ENCODE peak calls at places on chromosomes 3 and 15, in eight cellular contexts. J is sigmoid colon, Y is OCI-LY7, R is HCT116, Z is right lobe of liver, A is colonic mucosa, S is NT2/D1, O is aorta. E is an unnamed sample.

GRCh38 chr3:172607305-172608121 is 84.3 kb upstream of the TNFSF10 start:
- DNase-seq in S (peak; percentile 72), A (no peak), Z (no peak), J (no peak), O (no peak), Y (no peak), R (no peak), E (peak; percentile 21)

GRCh38 chr3:99317196-99317595 is 321.2 kb upstream of the COL8A1 start:
- DNase-seq in S (no peak), O (no peak), A (no peak), Y (no peak), R (no peak), J (no peak), Z (no peak), E (no peak)

GRCh38 chr15:74252291-74253080 is 16.4 kb downstream of the CCDC33 start:
- DNase-seq in J (no peak), S (no peak), Z (no peak), R (no peak), Y (no peak), A (no peak), O (no peak), E (no peak)

GRCh38 chr3:117035785-117036184 is 326.2 kb downstream of the TUSC7 start:
- DNase-seq in O (no peak), Y (no peak), S (no peak), Z (no peak), A (peak; percentile 20), J (peak; percentile 72), R (no peak), E (no peak)

GRCh38 chr3:123818921-123819429 is 65.2 kb downstream of the MYLK start:
- DNase-seq in A (no peak), R (no peak), J (no peak), S (no peak), Z (no peak), O (no peak), Y (no peak), E (no peak)

GRCh38 chr3:8442993-8443670 is 58.5 kb upstream of the LMCD1 start:
- DNase-seq in Y (no peak), Z (no peak), S (no peak), R (no peak), J (no peak), A (no peak), O (no peak), E (no peak)

GRCh38 chr15:77819841-77820728 is 187.4 kb upstream of the LINGO1 start:
- DNase-seq in R (peak; percentile 38), Y (no peak), J (no peak), O (no peak), S (no peak), Z (no peak), A (peak; percentile 29), E (peak; percentile 68)

GRCh38 chr3:143337387-143337786 is 217.8 kb downstream of the CHST2 start:
- DNase-seq in R (no peak), Y (no peak), O (no peak), S (no peak), Z (no peak), A (no peak), J (no peak), E (no peak)

GRCh38 chr15:68829068-68829467 is 8.4 kb upstream of the ANP32A start:
- DNase-seq in R (no peak), O (no peak), A (no peak), Y (peak; percentile 79), Z (no peak), S (no peak), J (no peak), E (peak; percentile 69)

GRCh38 chr3:192188218-192188835 is 539.0 kb downstream of the FGF12 start:
- DNase-seq in Z (peak; percentile 62), O (peak; percentile 81), R (peak; percentile 47), Y (peak; percentile 79), J (no peak), A (peak; percentile 40), S (peak; percentile 39), E (peak; percentile 78)

GRCh38 chr15:25090073-25090733 is 135.4 kb downstream of the SNRPN start:
- DNase-seq in J (no peak), Z (peak; percentile 13), Y (no peak), R (no peak), S (no peak), O (no peak), A (no peak), E (no peak)
- H3K9me3 ChIP-seq in J (peaks cover 15% of the 10 kb centered on the region), Z (no peaks in the 10 kb centered on the region), Y (no peaks in the 10 kb centered on the region), R (peaks cover 13% of the 10 kb centered on the region), S (no peaks in the 10 kb centered on the region), O (peaks cover 20% of the 10 kb centered on the region), A (peaks cover 4% of the 10 kb centered on the region), E (no peaks in the 10 kb centered on the region)

GRCh38 chr3:180408654-180409053 is 193.3 kb upstream of the TTC14 start:
- DNase-seq in S (no peak), A (no peak), R (no peak), Y (no peak), Z (no peak), O (no peak), J (no peak), E (no peak)
- H3K4me3 ChIP-seq in S (no peak overlapping the region), A (no peak overlapping the region), R (no peak overlapping the region), Y (no peak overlapping the region), Z (no peak overlapping the region), O (no peak overlapping the region), J (no peak overlapping the region), E (no peak overlapping the region)

DNA sequence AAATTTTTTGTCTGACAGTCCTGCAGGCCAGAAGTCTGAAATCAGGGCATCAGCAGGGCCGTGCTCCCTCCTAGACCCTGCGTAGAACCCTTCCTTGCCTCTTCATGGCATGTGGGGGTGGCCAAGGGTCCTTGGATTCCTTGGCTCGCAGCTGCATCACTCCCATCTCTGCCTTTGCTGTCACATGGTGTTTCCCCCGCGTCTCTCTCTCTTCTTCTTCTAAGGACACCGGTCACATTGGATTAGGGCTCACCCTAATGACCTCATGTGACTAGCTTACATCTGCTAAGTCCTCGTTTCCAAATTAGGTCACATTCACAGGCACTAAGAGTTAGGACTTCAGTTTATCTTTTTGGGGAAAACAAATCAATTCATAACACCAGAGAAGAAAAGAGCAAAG is 12.0 kb downstream of the SLCO3A1 start:
- DNase-seq in A (no peak), O (no peak), S (no peak), Y (no peak), J (no peak), Z (no peak), R (no peak), E (no peak)
- H3K36me3 ChIP-seq in A (no peaks in the 10 kb centered on the region), O (no peaks in the 10 kb centered on the region), S (no peaks in the 10 kb centered on the region), Y (peaks cover 3% of the 10 kb centered on the region), J (no peaks in the 10 kb centered on the region), Z (no peaks in the 10 kb centered on the region), R (no peaks in the 10 kb centered on the region), E (no peaks in the 10 kb centered on the region)

GRCh38 chr15:25053000-25053815 is 98.4 kb downstream of the SNRPN start:
- DNase-seq in Z (peak; percentile 14), O (peak; percentile 38), J (peak; percentile 29), R (no peak), S (no peak), A (peak; percentile 7), Y (no peak), E (no peak)

GRCh38 chr15:25052191-25052999 is 97.6 kb downstream of the SNRPN start:
- DNase-seq in S (no peak), O (peak; percentile 44), R (no peak), A (no peak), Y (no peak), Z (peak; percentile 22), J (peak; percentile 42), E (no peak)

GRCh38 chr15:25055356-25056068 is 100.7 kb downstream of the SNRPN start:
- DNase-seq in R (no peak), Y (no peak), O (peak; percentile 6), J (no peak), S (no peak), Z (no peak), A (peak; percentile 9), E (no peak)

GRCh38 chr15:25054943-25055342 is 100.2 kb downstream of the SNRPN start:
- DNase-seq in Y (no peak), A (no peak), O (peak; percentile 50), J (no peak), S (no peak), R (no peak), Z (no peak), E (no peak)

GRCh38 chr15:25054329-25054728 is 99.5 kb downstream of the SNRPN start:
- DNase-seq in Z (peak; percentile 11), S (no peak), A (no peak), O (peak; percentile 47), R (no peak), J (no peak), Y (no peak), E (no peak)
- H3K9me3 ChIP-seq in Z (peaks cover 4% of the 10 kb centered on the region), S (peaks cover 100% of the 10 kb centered on the region), A (peaks cover 8% of the 10 kb centered on the region), O (peaks cover 90% of the 10 kb centered on the region), R (no peaks in the 10 kb centered on the region), J (peaks cover 75% of the 10 kb centered on the region), Y (peaks cover 5% of the 10 kb centered on the region), E (peaks cover 5% of the 10 kb centered on the region)

E was measured in HAP-1.